ENCODE peak calls at places on chromosomes 4 and X, in four cellular contexts. T, K, R and B are unnamed samples.

GRCh38 chr4:174716986-174717770 is 111.9 kb downstream of the GLRA3 start:
- DNase-seq in T (no peak), K (no peak), R (no peak), B (no peak)

GRCh38 chr4:107740381-107740780 is 20.3 kb upstream of the PAPSS1 start:
- DNase-seq in T (no peak), K (no peak), R (no peak), B (no peak)

GRCh38 chr4:61194601-61195000 is 5.5 kb upstream of the ADGRL3 start:
- DNase-seq in T (no peak), K (no peak), R (no peak), B (no peak)

GRCh38 chrX:46770817-46771163 is 11.9 kb upstream of the SLC9A7 start:
- DNase-seq in T (no peak), K (no peak), R (no peak), B (no peak)

GRCh38 chr4:14867847-14868246 is 134.4 kb upstream of the CPEB2 start:
- DNase-seq in T (no peak), K (no peak), R (no peak), B (no peak)

GRCh38 chr4:111228874-111229273 is 606.0 kb upstream of the PITX2 start:
- DNase-seq in T (no peak), K (no peak), R (no peak), B (no peak)

GRCh38 chr4:53605783-53606182 is 14.5 kb upstream of the LNX1 start:
- DNase-seq in T (no peak), K (no peak), R (no peak), B (no peak)

GRCh38 chr4:102007959-102008425 is 217.5 kb downstream of the BANK1 start:
- DNase-seq in T (no peak), K (no peak), R (no peak), B (no peak)

GRCh38 chr4:107999932-108000539 is 10.3 kb downstream of the HADH start:
- DNase-seq in T (no peak), K (no peak), R (no peak), B (no peak)

GRCh38 chr4:94974773-94975172 is 217.0 kb downstream of the BMPR1B start:
- DNase-seq in T (no peak), K (no peak), R (no peak), B (no peak)

GRCh38 chr4:113809313-113809712 is 47.8 kb upstream of the CAMK2D start:
- DNase-seq in T (no peak), K (no peak), R (no peak), B (no peak)

GRCh38 chr4:7607156-7607910 is 172.6 kb upstream of the PSAPL1 start:
- DNase-seq in T (no peak), K (no peak), R (no peak), B (no peak)

GRCh38 chr4:121714548-121714947 is 17.8 kb upstream of the ANXA5 start:
- DNase-seq in T (no peak), K (no peak), R (no peak), B (no peak)

GRCh38 chrX:47091149-47091775 is 13.0 kb downstream of the RGN start:
- DNase-seq in T (no peak), K (no peak), R (no peak), B (peak; percentile 31)

GRCh38 chrX:97639526-97639925 is 755.8 kb downstream of the RPA4 start:
- DNase-seq in T (no peak), K (no peak), R (no peak), B (no peak)

GRCh38 chr4:173214661-173215060 is 46.0 kb downstream of the GALNT7 start:
- DNase-seq in T (no peak), K (no peak), R (no peak), B (no peak)

GRCh38 chr4:168844261-168845039 is 165.6 kb downstream of the CBR4 start:
- DNase-seq in T (no peak), K (no peak), R (no peak), B (no peak)
- TF ChIP-seq SMC3 in T (no peak), K (no peak), R (no peak), B (no peak)

GRCh38 chr4:183181081-183181480 is 82.0 kb downstream of the WWC2 start:
- DNase-seq in T (no peak), K (no peak), R (no peak), B (no peak)

GRCh38 chr4:183183906-183184535 is 85.0 kb downstream of the WWC2 start:
- DNase-seq in T (no peak), K (no peak), R (no peak), B (no peak)

GRCh38 chr4:183186803-183187202 is 87.7 kb downstream of the WWC2 start:
- DNase-seq in T (no peak), K (no peak), R (no peak), B (no peak)

GRCh38 chr4:183182873-183183725 is 84.0 kb downstream of the WWC2 start:
- DNase-seq in T (no peak), K (no peak), R (peak; percentile 86), B (no peak)

GRCh38 chr4:183185018-183185417 is 86.0 kb downstream of the WWC2 start:
- DNase-seq in T (no peak), K (no peak), R (no peak), B (no peak)
- TF ChIP-seq HDAC2 in T (no peak), K (no peak), R (no peak), B (no peak)

GRCh38 chrX:104310084-104310483 is 55.4 kb upstream of the ESX1 start:
- DNase-seq in T (no peak), K (no peak), R (no peak), B (no peak)
- TF ChIP-seq SMC3 in T (peak; percentile 82), K (no peak), R (no peak), B (no peak)

GRCh38 chrX:14533867-14534266 is 4.5 kb downstream of the GLRA2 start:
- DNase-seq in T (no peak), K (no peak), R (no peak), B (no peak)

GRCh38 chrX:14529288-14529989 is at the start of gene GLRA2:
- DNase-seq in T (peak; percentile 1), K (no peak), R (peak; percentile 1), B (no peak)

DNA sequence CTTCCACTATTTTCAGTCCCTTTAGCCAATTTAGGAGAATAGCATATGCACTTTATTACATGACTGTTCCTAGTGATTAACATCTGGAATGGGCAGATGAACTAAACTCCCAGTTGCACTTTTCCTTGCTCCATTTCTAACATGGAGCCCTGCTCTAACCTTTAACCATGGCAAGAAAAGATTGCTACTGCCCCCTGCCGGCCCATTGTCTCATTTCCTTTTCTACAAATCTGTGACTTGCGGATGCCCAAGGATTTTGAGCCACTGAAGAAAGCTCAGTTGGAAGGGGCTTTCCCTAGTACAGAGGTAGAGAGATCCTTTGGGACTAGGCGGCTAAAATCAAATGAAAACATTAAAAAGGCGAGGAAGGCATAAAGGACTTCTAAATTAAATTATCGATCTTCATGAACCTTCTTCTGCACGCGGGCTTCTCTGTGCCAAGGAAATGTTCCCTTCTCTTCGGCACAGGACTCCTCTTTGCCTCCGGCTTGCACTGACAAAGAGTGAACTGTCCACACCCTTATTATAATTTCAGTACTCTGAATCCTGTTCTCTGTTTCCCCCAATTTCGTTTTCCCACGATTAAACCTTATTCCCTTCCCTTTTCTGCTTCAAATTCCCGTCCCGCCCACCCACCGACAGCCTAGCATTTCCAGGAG is 578 bp upstream of the GLRA2 start:
- DNase-seq in T (peak; percentile 8), K (peak; percentile 23), R (peak; percentile 10), B (peak; percentile 4)
- TF ChIP-seq HDAC2 in T (no peak), K (no peak), R (no peak), B (no peak)

GRCh38 chr4:3411676-3412075 is 30.1 kb upstream of the HGFAC start:
- DNase-seq in T (no peak), K (no peak), R (no peak), B (no peak)
- TF ChIP-seq SMC3 in T (no peak), K (no peak), R (no peak), B (no peak)

DNA sequence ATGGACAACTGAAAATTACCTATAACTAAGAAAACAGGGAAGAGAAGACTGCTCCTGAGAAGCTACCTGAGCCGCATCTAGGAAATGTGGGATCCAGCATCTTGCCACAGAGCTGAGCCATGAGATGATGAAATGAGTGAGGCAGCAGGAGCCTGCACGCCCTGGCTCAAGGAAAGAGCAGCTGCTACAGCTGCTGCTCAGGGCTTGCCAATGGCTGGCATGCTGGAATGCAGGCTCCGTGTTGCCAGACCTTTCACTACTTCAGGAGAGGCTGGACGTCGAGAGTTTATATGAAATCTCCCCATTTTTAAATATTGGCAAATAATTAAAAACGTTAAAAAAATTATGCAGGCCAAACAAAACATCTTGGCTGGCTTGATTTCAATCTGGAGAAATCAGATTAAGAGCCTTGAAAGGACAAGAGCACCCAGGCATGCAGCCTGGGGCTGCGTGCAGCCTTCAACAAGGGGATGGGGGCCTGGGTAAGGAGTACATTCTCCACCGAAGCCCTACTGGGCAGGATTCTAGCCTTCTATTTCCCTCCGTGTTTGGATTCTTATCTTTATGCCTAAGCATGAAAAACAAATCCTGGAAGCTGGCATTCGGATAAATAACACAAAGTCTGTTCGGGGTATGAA is 227.6 kb downstream of the NR3C2 start:
- DNase-seq in T (no peak), K (no peak), R (no peak), B (no peak)
- TF ChIP-seq HDAC2 in T (no peak), K (no peak), R (no peak), B (no peak)